ENCODE peak calls at places on chromosome 13, in five cellular contexts. M is mucosa of descending colon, E is HL-60, A is GM12864, L is right atrium auricular region. S is an unnamed sample.

GRCh38 chr13:113040597-113041292 is 64.8 kb upstream of the F7 start:
- DNase-seq in M (no peak), A (no peak), L (no peak), E (no peak), S (no peak)

GRCh38 chr13:112055417-112056206 is 11.3 kb upstream of the SOX1 start:
- DNase-seq in A (no peak), E (no peak), M (no peak), L (no peak), S (no peak)

GRCh38 chr13:105220886-105221285 is 1314.6 kb downstream of the EFNB2 start:
- DNase-seq in A (no peak), E (no peak), L (no peak), M (no peak), S (no peak)

GRCh38 chr13:91313103-91313502 is 34.4 kb upstream of the MIR17HG start:
- DNase-seq in M (no peak), L (no peak), E (no peak), A (peak), S (peak)

GRCh38 chr13:80363890-80364503 is 23.1 kb upstream of the SPRY2 start:
- DNase-seq in A (no peak), E (no peak), L (no peak), M (peak), S (no peak)

GRCh38 chr13:99555149-99555548 is 53.9 kb downstream of the TM9SF2 start:
- DNase-seq in L (no peak), M (no peak), A (no peak), E (no peak), S (no peak)

GRCh38 chr13:39605677-39606320 is 2.8 kb upstream of the LHFPL6 start:
- DNase-seq in A (no peak), L (no peak), M (no peak), E (no peak), S (no peak)

GRCh38 chr13:48410199-48410598 is 2.7 kb downstream of the LPAR6 start:
- DNase-seq in A (no peak), L (no peak), E (no peak), M (no peak), S (no peak)

GRCh38 chr13:21106089-21106488 is 44.7 kb upstream of the LATS2 start:
- DNase-seq in L (no peak), E (no peak), M (no peak), A (no peak), S (no peak)

GRCh38 chr13:98888890-98889279 is 89.0 kb downstream of the DOCK9 start:
- DNase-seq in E (no peak), L (no peak), M (no peak), A (no peak), S (no peak)

GRCh38 chr13:63972328-63972727 is 2556.7 kb upstream of the PCDH20 start:
- DNase-seq in E (no peak), A (no peak), M (no peak), L (no peak), S (no peak)

GRCh38 chr13:98879965-98880364 is 97.9 kb downstream of the DOCK9 start:
- DNase-seq in M (no peak), E (no peak), L (no peak), A (no peak), S (no peak)

GRCh38 chr13:25881946-25882574 is 169.8 kb downstream of the SHISA2 start:
- DNase-seq in L (no peak), M (no peak), A (no peak), E (no peak), S (no peak)

GRCh38 chr13:95536629-95537241 is 15.8 kb upstream of the CLDN10 start:
- DNase-seq in L (no peak), M (no peak), A (no peak), E (no peak), S (no peak)
- TF ChIP-seq CTCF in L (no peak), M (no peak), A (peak), E (peak), S (peak)

DNA sequence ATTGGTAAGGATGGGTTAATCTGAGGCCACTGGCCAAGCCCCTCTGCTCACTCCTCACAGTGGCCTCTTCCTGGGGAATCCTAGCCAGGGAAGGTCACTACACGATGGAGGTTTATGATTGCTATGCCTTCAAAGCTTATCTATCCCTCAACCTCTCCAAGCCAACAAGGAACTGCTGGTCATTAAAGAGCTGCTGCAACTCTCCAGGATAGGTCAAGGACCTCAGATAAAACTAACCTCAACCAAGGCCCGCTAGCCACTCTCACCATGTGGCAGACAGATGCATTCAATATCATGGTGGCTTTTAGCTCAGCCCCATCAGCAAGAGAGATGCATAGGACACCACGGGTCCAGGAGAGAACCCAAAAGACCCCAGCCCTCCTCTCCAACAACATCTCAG is 71.6 kb downstream of the SERTM1 start:
- DNase-seq in L (no peak), M (no peak), A (no peak), E (no peak), S (no peak)
- H3K4me3 ChIP-seq in L (no peak), M (no peak), A (no peak), E (no peak), S (no peak)

GRCh38 chr13:45464141-45464686 is 525 bp upstream of the COG3 start:
- DNase-seq in E (no peak), M (peak), A (no peak), L (no peak), S (no peak)
- TF ChIP-seq CTCF in E (no peak), M (no peak), A (peak), L (no peak), S (peak)

GRCh38 chr13:106569233-106570095 is 1.5 kb upstream of the ARGLU1 start:
- DNase-seq in A (no peak), E (no peak), L (no peak), M (no peak), S (no peak)
- H3K4me3 ChIP-seq in A (no peak), E (no peak), L (no peak), M (no peak), S (no peak)

S was measured in GM06990.